ENCODE peak calls at places on chromosomes 3 and 15, in eight cellular contexts. K, M, I, Q, X, H, J and E are unnamed samples.

GRCh38 chr3:177338697-177339219 is 141.5 kb upstream of the TBL1XR1 start:
- DNase-seq in I (no peak), M (no peak), X (no peak), K (no peak), H (no peak), J (no peak), Q (no peak), E (no peak)

GRCh38 chr15:50415752-50416404 is 8.3 kb upstream of the USP8 start:
- DNase-seq in X (no peak), Q (no peak), I (no peak), H (no peak), J (no peak), M (no peak), K (no peak), E (no peak)

GRCh38 chr3:14616606-14617507 is 34.7 kb upstream of the CCDC174 start:
- DNase-seq in I (no peak), J (no peak), Q (no peak), K (no peak), H (no peak), X (no peak), M (no peak), E (no peak)

GRCh38 chr3:77186319-77186718 is 146.4 kb downstream of the ROBO2 start:
- DNase-seq in M (no peak), K (no peak), I (no peak), Q (no peak), X (no peak), H (no peak), J (no peak), E (no peak)

GRCh38 chr15:81337713-81338157 is 13.8 kb upstream of the STARD5 start:
- DNase-seq in Q (peak), H (no peak), M (no peak), J (peak), K (no peak), X (no peak), I (no peak), E (no peak)

GRCh38 chr15:51869074-51869425 is 39.6 kb downstream of the TMOD3 start:
- DNase-seq in M (no peak), I (no peak), X (peak), Q (no peak), H (no peak), K (no peak), J (no peak), E (no peak)

GRCh38 chr15:57235865-57236264 is 140.4 kb upstream of the CGNL1 start:
- DNase-seq in H (no peak), M (no peak), X (no peak), J (no peak), K (no peak), I (no peak), Q (no peak), E (no peak)

GRCh38 chr15:42035362-42035761 is 14.5 kb upstream of the PLA2G4E start:
- DNase-seq in K (no peak), I (no peak), M (no peak), X (no peak), Q (no peak), J (no peak), H (peak), E (no peak)

GRCh38 chr3:172848910-172849309 is 98.4 kb downstream of the ECT2 start:
- DNase-seq in X (no peak), K (no peak), H (no peak), I (no peak), M (no peak), Q (no peak), J (no peak), E (no peak)

GRCh38 chr3:49296781-49297420 is 19.9 kb upstream of the C3orf62 start:
- DNase-seq in X (peak), H (no peak), M (peak), Q (peak), K (no peak), I (peak), J (peak), E (no peak)

GRCh38 chr3:188497021-188497420 is 343.1 kb downstream of the LPP start:
- DNase-seq in Q (no peak), X (no peak), K (no peak), I (no peak), M (no peak), H (no peak), J (no peak), E (no peak)

GRCh38 chr3:72818915-72819314 is 29.3 kb downstream of the SHQ1 start:
- DNase-seq in X (no peak), J (no peak), K (no peak), M (no peak), I (no peak), Q (no peak), H (no peak), E (no peak)

GRCh38 chr3:51621091-51621892 is 49.8 kb upstream of the TEX264 start:
- DNase-seq in J (no peak), I (no peak), X (peak), M (no peak), K (no peak), H (no peak), Q (no peak), E (no peak)

GRCh38 chr3:187821616-187822317 is 76.5 kb upstream of the BCL6 start:
- DNase-seq in X (no peak), H (no peak), Q (no peak), J (no peak), I (no peak), M (no peak), K (no peak), E (no peak)

GRCh38 chr3:36993326-36994283 is at the start of gene MLH1:
- DNase-seq in J (peak), K (peak), I (peak), X (peak), Q (peak), H (peak), M (peak), E (no peak)

GRCh38 chr3:185586644-185586964 is 509 bp downstream of the SENP2 start:
- DNase-seq in Q (no peak), K (no peak), I (no peak), M (no peak), X (no peak), H (no peak), J (no peak), E (no peak)

GRCh38 chr3:28575100-28575747 is 226.6 kb upstream of the AZI2 start:
- DNase-seq in K (no peak), J (no peak), H (peak), Q (peak), I (peak), X (no peak), M (no peak), E (no peak)

GRCh38 chr15:59420986-59421618 is 16.9 kb upstream of the FAM81A start:
- DNase-seq in X (no peak), M (no peak), H (no peak), I (no peak), K (no peak), Q (no peak), J (no peak), E (no peak)

GRCh38 chr3:8769088-8769822 is at the start of gene OXTR:
- DNase-seq in H (peak), K (no peak), J (peak), M (peak), X (no peak), Q (peak), I (peak), E (no peak)

GRCh38 chr15:82830427-82831173 is 21.2 kb downstream of the WHAMM start:
- DNase-seq in K (no peak), H (peak), J (no peak), Q (no peak), M (no peak), I (no peak), X (peak), E (no peak)

GRCh38 chr15:74541494-74542191 is 623 bp downstream of the ARID3B start:
- DNase-seq in M (peak), I (no peak), Q (peak), X (peak), J (peak), H (peak), K (peak), E (peak)

GRCh38 chr15:66894363-66894762 is 171.0 kb upstream of the SMAD3 start:
- DNase-seq in X (no peak), H (no peak), I (no peak), K (no peak), M (no peak), Q (peak), J (no peak), E (no peak)

GRCh38 chr3:184241447-184242296 is 7.1 kb downstream of the ALG3 start:
- DNase-seq in J (no peak), X (peak), I (peak), Q (peak), M (peak), K (no peak), H (peak), E (no peak)

GRCh38 chr3:24608701-24609387 is 114.2 kb upstream of the THRB start:
- DNase-seq in M (no peak), H (no peak), Q (no peak), I (peak), X (no peak), J (peak), K (no peak), E (no peak)

GRCh38 chr3:186307594-186307993 is 54.4 kb downstream of the DGKG start:
- DNase-seq in Q (no peak), M (no peak), I (no peak), J (no peak), H (peak), X (no peak), K (no peak), E (no peak)

GRCh38 chr15:90837052-90837621 is 31.3 kb upstream of the FURIN start:
- DNase-seq in H (no peak), I (no peak), Q (no peak), J (no peak), K (no peak), X (no peak), M (no peak), E (no peak)

GRCh38 chr3:14428087-14429067 is 26.0 kb downstream of the SLC6A6 start:
- DNase-seq in M (no peak), X (no peak), J (no peak), H (no peak), K (no peak), Q (no peak), I (peak), E (no peak)

GRCh38 chr3:78645628-78646310 is 1122.0 kb downstream of the ROBO1 start:
- DNase-seq in J (no peak), M (no peak), X (no peak), Q (no peak), K (no peak), H (peak), I (no peak), E (no peak)

GRCh38 chr3:60048447-60048848 is 998.6 kb upstream of the CFAP20DC start:
- DNase-seq in M (no peak), X (no peak), H (no peak), J (no peak), K (peak), Q (no peak), I (no peak), E (no peak)

GRCh38 chr3:189270248-189270832 is 98.6 kb downstream of the TPRG1 start:
- DNase-seq in K (peak), X (no peak), H (no peak), J (no peak), I (peak), Q (peak), M (no peak), E (no peak)

GRCh38 chr3:51333021-51333420 is 52.1 kb upstream of the MANF start:
- DNase-seq in M (no peak), X (no peak), I (no peak), H (no peak), Q (no peak), J (no peak), K (no peak), E (no peak)

GRCh38 chr3:138442433-138442832 is 8.0 kb downstream of the ESYT3 start:
- DNase-seq in H (no peak), J (no peak), I (no peak), K (no peak), M (no peak), X (no peak), Q (no peak), E (no peak)

GRCh38 chr3:98809561-98809960 is 46.4 kb downstream of the ST3GAL6 start:
- DNase-seq in X (no peak), M (no peak), I (no peak), Q (no peak), J (no peak), H (no peak), K (no peak), E (no peak)

GRCh38 chr3:127822836-127823589 is 698 bp upstream of the MGLL start:
- DNase-seq in X (peak), I (peak), K (no peak), J (peak), M (no peak), Q (peak), H (peak), E (no peak)
- TF ChIP-seq CTCF in X (peak), I (peak), K (no peak), J (peak), M (no peak), Q (peak), H (peak), E (peak)

GRCh38 chr3:58713715-58714401 is 47.3 kb upstream of the FAM3D start:
- DNase-seq in I (no peak), Q (no peak), X (no peak), K (no peak), J (no peak), M (no peak), H (no peak), E (no peak)
- TF ChIP-seq CTCF in I (no peak), Q (no peak), X (no peak), K (no peak), J (no peak), M (no peak), H (no peak), E (no peak)

DNA sequence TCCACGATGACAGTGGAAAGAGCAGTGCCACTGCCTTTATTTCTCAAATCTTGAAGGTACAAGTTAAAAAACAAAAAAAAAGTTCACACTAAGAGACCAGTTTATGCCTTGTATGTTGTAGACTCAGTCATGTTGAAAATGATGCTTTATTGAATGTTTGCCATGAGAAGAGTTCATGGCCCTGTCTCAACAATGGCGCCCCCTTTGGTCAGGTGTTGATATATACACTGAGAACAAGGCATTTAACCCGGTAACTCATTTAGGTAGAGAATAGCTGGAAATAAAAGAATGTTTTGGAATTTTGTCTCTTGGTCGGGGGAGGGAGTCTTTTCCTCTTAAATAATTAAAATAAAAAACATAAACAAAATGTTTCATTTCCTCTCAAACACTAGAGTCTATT is 145.6 kb upstream of the SLC2A2 start:
- DNase-seq in K (no peak), M (no peak), J (no peak), H (no peak), X (no peak), Q (no peak), I (no peak), E (no peak)
- TF ChIP-seq CTCF in K (peak), M (no peak), J (no peak), H (no peak), X (peak), Q (peak), I (no peak), E (no peak)

GRCh38 chr15:94119923-94120775 is 111.2 kb upstream of the MCTP2 start:
- DNase-seq in X (peak), M (peak), K (peak), I (no peak), J (peak), Q (peak), H (peak), E (no peak)
- TF ChIP-seq CTCF in X (peak), M (peak), K (peak), I (peak), J (peak), Q (peak), H (peak), E (peak)

GRCh38 chr3:155983834-155984474 is 113.5 kb downstream of the GMPS start:
- DNase-seq in K (no peak), I (no peak), H (no peak), J (no peak), Q (no peak), M (no peak), X (no peak), E (no peak)
- TF ChIP-seq CTCF in K (no peak), I (no peak), H (no peak), J (no peak), Q (no peak), M (no peak), X (no peak), E (no peak)

DNA sequence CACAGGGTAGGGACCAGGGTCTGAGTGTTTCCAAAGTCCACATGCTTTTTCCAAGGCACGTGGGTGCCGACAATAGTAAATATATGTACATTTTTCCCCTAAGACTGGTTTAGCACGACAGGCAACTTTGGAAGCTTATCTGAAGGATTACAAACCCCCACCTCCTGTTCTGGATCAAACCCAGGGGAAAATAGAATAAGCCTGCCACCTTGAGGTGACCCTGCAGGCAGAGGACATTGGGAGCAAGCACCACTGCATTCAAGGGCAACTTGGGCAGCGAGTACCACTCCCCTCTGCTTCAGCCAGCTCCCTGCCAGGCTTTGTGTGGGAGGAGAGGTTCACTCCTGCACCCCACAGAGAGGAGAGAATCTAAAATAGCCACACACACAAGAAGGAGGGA is 44.8 kb downstream of the KBTBD12 start:
- DNase-seq in I (no peak), X (no peak), K (no peak), J (no peak), H (peak), Q (peak), M (no peak), E (no peak)
- TF ChIP-seq CTCF in I (peak), X (peak), K (no peak), J (peak), H (peak), Q (peak), M (no peak), E (no peak)

GRCh38 chr15:84862214-84862975 is 22.1 kb upstream of the SLC28A1 start:
- DNase-seq in K (no peak), H (no peak), J (no peak), I (no peak), M (no peak), X (no peak), Q (no peak), E (no peak)

GRCh38 chr15:84864429-84864795 is 20.1 kb upstream of the SLC28A1 start:
- DNase-seq in M (no peak), Q (no peak), K (no peak), I (no peak), H (no peak), X (no peak), J (no peak), E (no peak)

GRCh38 chr15:84859651-84860050 is 24.8 kb upstream of the SLC28A1 start:
- DNase-seq in Q (no peak), M (no peak), X (no peak), I (no peak), J (no peak), H (no peak), K (no peak), E (no peak)

GRCh38 chr15:84865074-84865569 is 19.3 kb upstream of the SLC28A1 start:
- DNase-seq in Q (no peak), M (no peak), H (no peak), J (no peak), X (no peak), K (no peak), I (no peak), E (no peak)

DNA sequence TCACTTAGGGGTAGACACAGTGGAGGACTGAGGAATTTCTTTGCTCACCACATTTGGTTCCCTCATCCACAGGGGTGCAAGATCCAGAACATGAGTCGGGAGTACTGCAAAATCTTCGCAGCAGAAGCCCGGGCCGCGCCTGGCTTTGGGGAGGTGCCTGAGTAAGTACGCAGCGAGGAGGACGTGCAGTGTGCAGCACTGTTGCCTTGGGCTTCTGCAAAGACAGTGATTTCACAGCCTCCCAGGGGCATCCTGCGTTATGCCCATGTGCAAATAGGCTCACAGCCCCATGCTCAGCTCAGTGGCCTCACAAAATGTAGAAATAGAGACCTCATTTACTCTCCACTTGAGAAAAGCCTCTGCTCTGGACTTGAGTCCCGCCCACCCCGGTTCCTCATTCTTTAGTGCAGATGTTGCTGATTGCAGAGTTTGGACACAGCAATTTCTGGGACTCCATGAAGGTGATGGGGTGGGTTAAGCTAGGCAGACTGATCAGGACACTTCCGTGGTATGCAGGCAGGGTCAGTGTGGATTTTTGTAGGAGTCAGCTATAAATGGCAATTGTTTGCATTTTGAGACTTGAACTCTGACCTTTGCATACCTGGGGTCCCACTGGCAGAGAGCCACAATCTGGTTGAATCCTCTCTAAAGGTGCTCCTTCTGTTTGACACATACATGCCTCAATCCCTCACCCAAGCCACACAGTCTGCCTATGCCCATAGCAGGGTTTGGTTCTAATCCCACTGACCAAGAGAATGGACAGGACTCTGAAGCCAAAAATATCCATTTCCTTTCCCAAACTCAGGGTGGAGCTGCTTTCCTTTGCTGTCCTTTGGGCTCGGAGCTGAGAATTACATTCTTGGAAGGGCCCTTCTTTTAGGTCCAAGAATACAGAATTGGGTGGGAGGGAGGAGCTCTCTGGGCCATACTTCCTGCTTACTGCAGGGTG is 20.7 kb upstream of the SLC28A1 start:
- DNase-seq in X (no peak), I (no peak), K (no peak), H (no peak), J (no peak), M (no peak), Q (no peak), E (no peak)
- TF ChIP-seq CTCF in X (no peak), I (peak), K (no peak), H (no peak), J (peak), M (no peak), Q (no peak), E (no peak)

DNA sequence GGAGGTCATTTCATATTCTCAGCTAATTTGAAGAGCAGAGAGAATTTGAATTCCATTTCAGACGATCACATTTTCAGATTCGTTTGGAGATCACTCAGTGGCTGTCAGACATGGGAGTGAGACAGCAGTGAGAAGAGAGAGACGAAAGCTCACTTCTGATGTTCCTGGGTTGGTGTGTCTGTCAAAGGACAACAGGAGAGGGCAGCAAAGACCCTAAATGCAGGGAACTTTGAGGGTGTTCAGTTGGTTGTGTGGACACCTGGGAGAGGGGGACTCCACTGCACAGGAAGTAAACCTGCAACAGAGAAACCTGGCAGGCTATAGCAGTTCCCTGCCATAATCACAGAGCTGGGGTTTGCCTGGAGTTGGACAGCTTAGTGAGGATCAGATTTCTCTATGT is 675.1 kb downstream of the SQOR start:
- DNase-seq in X (no peak), H (no peak), M (no peak), J (no peak), K (no peak), I (no peak), Q (no peak), E (no peak)
- TF ChIP-seq CTCF in X (no peak), H (no peak), M (no peak), J (no peak), K (no peak), I (no peak), Q (no peak), E (no peak)

DNA sequence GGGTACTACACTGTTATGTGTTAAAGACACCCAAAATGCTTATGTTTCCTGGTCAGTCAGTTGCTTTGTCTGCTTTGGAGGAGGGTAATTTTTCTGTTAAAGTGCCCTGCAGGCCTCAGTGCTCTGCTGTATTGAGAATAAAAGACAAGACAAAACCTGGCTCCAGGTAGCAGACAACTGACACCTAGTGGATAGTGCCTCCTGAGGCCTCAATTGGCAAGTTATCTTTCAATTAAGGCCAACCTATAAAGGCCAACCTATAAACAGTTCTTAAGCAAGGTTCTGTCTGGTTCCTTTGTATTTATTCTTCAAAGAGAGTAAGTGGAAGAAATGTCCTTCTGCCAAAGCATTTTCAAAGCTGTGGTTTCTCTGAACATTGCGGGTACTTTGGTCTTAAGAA is 773.8 kb downstream of the MECOM start:
- DNase-seq in J (no peak), K (no peak), I (no peak), X (no peak), Q (no peak), M (no peak), H (no peak), E (no peak)
- TF ChIP-seq CTCF in J (no peak), K (no peak), I (no peak), X (no peak), Q (no peak), M (no peak), H (no peak), E (peak)